ENCODE peak calls at places on chromosome 16, in ten cellular contexts. One of them, this sample, is unnamed.

GRCh38 chr16:67942200-67942509 is 1.8 kb downstream of the LCAT start:
- DNase-seq in stimulated activated CD4-positive, alpha-beta T cell treated with anti-CD3 and anti-CD28 coated beads, Interleukin-1b, Interleukin-23, amount 100 ng/mL, for 48 hours: peak
- DNase-seq in MM.1S: peak
- DNase-seq in heart right ventricle: no peak
- DNase-seq in fibroblast of pulmonary artery: peak
- DNase-seq in NCI-H446: no peak
- DNase-seq in HFFc6: no peak
- DNase-seq in right atrium auricular region: no peak
- DNase-seq in lower lobe of right lung: no peak
- DNase-seq in NCI-H1048: no peak
- DNase-seq in this sample: peak

GRCh38 chr16:66389256-66390175 is 23.0 kb downstream of the CDH5 start:
- DNase-seq in stimulated activated CD4-positive, alpha-beta T cell treated with anti-CD3 and anti-CD28 coated beads, Interleukin-1b, Interleukin-23, amount 100 ng/mL, for 48 hours: no peak
- DNase-seq in MM.1S: no peak
- DNase-seq in heart right ventricle: no peak
- DNase-seq in fibroblast of pulmonary artery: no peak
- DNase-seq in NCI-H446: no peak
- DNase-seq in HFFc6: no peak
- DNase-seq in right atrium auricular region: no peak
- DNase-seq in lower lobe of right lung: no peak
- DNase-seq in NCI-H1048: no peak
- DNase-seq in this sample: no peak

GRCh38 chr16:84514295-84514873 is 9.9 kb upstream of the MEAK7 start:
- DNase-seq in stimulated activated CD4-positive, alpha-beta T cell treated with anti-CD3 and anti-CD28 coated beads, Interleukin-1b, Interleukin-23, amount 100 ng/mL, for 48 hours: no peak
- DNase-seq in MM.1S: no peak
- DNase-seq in heart right ventricle: no peak
- DNase-seq in fibroblast of pulmonary artery: no peak
- DNase-seq in NCI-H446: no peak
- DNase-seq in HFFc6: no peak
- DNase-seq in right atrium auricular region: no peak
- DNase-seq in lower lobe of right lung: no peak
- DNase-seq in NCI-H1048: no peak
- DNase-seq in this sample: no peak

GRCh38 chr16:471353-472198 is 46.1 kb downstream of the RAB11FIP3 start:
- DNase-seq in stimulated activated CD4-positive, alpha-beta T cell treated with anti-CD3 and anti-CD28 coated beads, Interleukin-1b, Interleukin-23, amount 100 ng/mL, for 48 hours: no peak
- DNase-seq in MM.1S: no peak
- DNase-seq in heart right ventricle: no peak
- DNase-seq in fibroblast of pulmonary artery: no peak
- DNase-seq in NCI-H446: peak
- DNase-seq in HFFc6: peak
- DNase-seq in right atrium auricular region: no peak
- DNase-seq in lower lobe of right lung: no peak
- DNase-seq in NCI-H1048: no peak
- DNase-seq in this sample: peak

GRCh38 chr16:19595043-19595767 is 39.7 kb downstream of the VPS35L start:
- DNase-seq in stimulated activated CD4-positive, alpha-beta T cell treated with anti-CD3 and anti-CD28 coated beads, Interleukin-1b, Interleukin-23, amount 100 ng/mL, for 48 hours: no peak
- DNase-seq in MM.1S: no peak
- DNase-seq in heart right ventricle: peak
- DNase-seq in fibroblast of pulmonary artery: peak
- DNase-seq in NCI-H446: no peak
- DNase-seq in HFFc6: peak
- DNase-seq in right atrium auricular region: no peak
- DNase-seq in lower lobe of right lung: no peak
- DNase-seq in NCI-H1048: no peak
- DNase-seq in this sample: peak

GRCh38 chr16:87581867-87582220 is 20.5 kb upstream of the JPH3 start:
- DNase-seq in stimulated activated CD4-positive, alpha-beta T cell treated with anti-CD3 and anti-CD28 coated beads, Interleukin-1b, Interleukin-23, amount 100 ng/mL, for 48 hours: no peak
- DNase-seq in MM.1S: no peak
- DNase-seq in heart right ventricle: peak
- DNase-seq in fibroblast of pulmonary artery: peak
- DNase-seq in NCI-H446: peak
- DNase-seq in HFFc6: peak
- DNase-seq in right atrium auricular region: peak
- DNase-seq in lower lobe of right lung: no peak
- DNase-seq in NCI-H1048: no peak
- DNase-seq in this sample: peak

GRCh38 chr16:2852731-2853507 is 5.1 kb downstream of the PRSS22 start:
- DNase-seq in stimulated activated CD4-positive, alpha-beta T cell treated with anti-CD3 and anti-CD28 coated beads, Interleukin-1b, Interleukin-23, amount 100 ng/mL, for 48 hours: no peak
- DNase-seq in MM.1S: no peak
- DNase-seq in heart right ventricle: no peak
- DNase-seq in fibroblast of pulmonary artery: no peak
- DNase-seq in NCI-H446: no peak
- DNase-seq in HFFc6: no peak
- DNase-seq in right atrium auricular region: no peak
- DNase-seq in lower lobe of right lung: no peak
- DNase-seq in NCI-H1048: no peak
- DNase-seq in this sample: no peak

GRCh38 chr16:66521951-66522771 is 27.8 kb downstream of the TK2 start:
- DNase-seq in stimulated activated CD4-positive, alpha-beta T cell treated with anti-CD3 and anti-CD28 coated beads, Interleukin-1b, Interleukin-23, amount 100 ng/mL, for 48 hours: peak
- DNase-seq in MM.1S: peak
- DNase-seq in heart right ventricle: no peak
- DNase-seq in fibroblast of pulmonary artery: peak
- DNase-seq in NCI-H446: no peak
- DNase-seq in HFFc6: peak
- DNase-seq in right atrium auricular region: peak
- DNase-seq in lower lobe of right lung: peak
- DNase-seq in NCI-H1048: no peak
- DNase-seq in this sample: peak

GRCh38 chr16:86343111-86343642 is 167.2 kb upstream of the FOXF1 start:
- DNase-seq in stimulated activated CD4-positive, alpha-beta T cell treated with anti-CD3 and anti-CD28 coated beads, Interleukin-1b, Interleukin-23, amount 100 ng/mL, for 48 hours: no peak
- DNase-seq in MM.1S: no peak
- DNase-seq in heart right ventricle: peak
- DNase-seq in fibroblast of pulmonary artery: peak
- DNase-seq in NCI-H446: no peak
- DNase-seq in HFFc6: peak
- DNase-seq in right atrium auricular region: peak
- DNase-seq in lower lobe of right lung: no peak
- DNase-seq in NCI-H1048: no peak
- DNase-seq in this sample: no peak

GRCh38 chr16:86576591-86577313 is 1.6 kb upstream of the FOXL1 start:
- DNase-seq in stimulated activated CD4-positive, alpha-beta T cell treated with anti-CD3 and anti-CD28 coated beads, Interleukin-1b, Interleukin-23, amount 100 ng/mL, for 48 hours: no peak
- DNase-seq in MM.1S: no peak
- DNase-seq in heart right ventricle: peak
- DNase-seq in fibroblast of pulmonary artery: no peak
- DNase-seq in NCI-H446: no peak
- DNase-seq in HFFc6: no peak
- DNase-seq in right atrium auricular region: no peak
- DNase-seq in lower lobe of right lung: no peak
- DNase-seq in NCI-H1048: no peak
- DNase-seq in this sample: peak

This sample was measured in Caki2.